ENCODE peak calls at places on chromosomes 5 and 9, in ten cellular contexts. F is head of caudate nucleus; S is KG1; L is neural crest cell; Q is fibroblast of the conjunctiva; I is stimulated activated CD8-positive, alpha-beta memory T cell treated with anti-CD3 and anti-CD28 coated beads, Interleukin-15, amount 100 ng/mL, for 1 hour; P is CD8-positive, alpha-beta T cell; J is stomach; U is CD4-positive, CD25-positive, alpha-beta regulatory T cell; X is body of pancreas. R is an unnamed sample.

GRCh38 chr5:100902406-100903035 is 561 bp downstream of the ST8SIA4 start:
- DNase-seq in F (no peak), Q (no peak), J (no peak), P (peak), U (no peak), S (peak), L (no peak), I (no peak), X (peak), R (no peak)

GRCh38 chr9:109584205-109584604 is 86.1 kb upstream of the PTPN3 start:
- DNase-seq in L (no peak), I (no peak), S (no peak), Q (no peak), X (no peak), J (no peak), U (no peak), P (no peak), F (no peak), R (no peak)

GRCh38 chr9:4855861-4856260 is 63.1 kb downstream of the RCL1 start:
- DNase-seq in J (no peak), S (no peak), X (peak), P (no peak), Q (no peak), I (no peak), F (no peak), L (no peak), U (no peak), R (no peak)

GRCh38 chr5:34022131-34022705 is 14.4 kb upstream of the AMACR start:
- DNase-seq in X (no peak), F (no peak), P (no peak), Q (no peak), L (no peak), U (no peak), J (no peak), S (no peak), I (no peak), R (peak)

GRCh38 chr5:64690417-64691151 is at the start of gene SHISAL2B:
- DNase-seq in S (no peak), F (no peak), P (no peak), J (no peak), U (no peak), X (no peak), Q (no peak), I (no peak), L (peak), R (peak)

GRCh38 chr5:31209341-31209740 is 15.9 kb downstream of the CDH6 start:
- DNase-seq in I (no peak), P (no peak), U (no peak), L (no peak), X (no peak), J (no peak), S (no peak), Q (no peak), F (no peak), R (no peak)

GRCh38 chr9:70170151-70170795 is 88.5 kb upstream of the SMC5 start:
- DNase-seq in X (no peak), L (no peak), J (no peak), S (no peak), I (no peak), F (no peak), P (no peak), Q (no peak), U (no peak), R (no peak)

GRCh38 chr9:121881920-121882500 is 211.1 kb downstream of the TTLL11 start:
- DNase-seq in P (no peak), F (no peak), I (no peak), S (no peak), L (no peak), X (no peak), U (no peak), J (no peak), Q (no peak), R (no peak)

GRCh38 chr9:85876628-85877027 is 64.3 kb upstream of the NAA35 start:
- DNase-seq in J (no peak), P (no peak), L (no peak), S (peak), X (no peak), Q (no peak), F (no peak), I (no peak), U (no peak), R (no peak)